ENCODE peak calls at places on chromosomes 1 and 21, in five cellular contexts. One of them, this sample, is unnamed.

GRCh38 chr1:218480137-218480536 is 135.0 kb downstream of the TGFB2 start:
- DNase-seq in transverse colon: no peak
- DNase-seq in upper lobe of left lung: no peak
- DNase-seq in fibroblast of lung: peak
- DNase-seq in stimulated activated CD8-positive, alpha-beta memory T cell treated with anti-CD3 and anti-CD28 coated beads, Interleukin-4, amount 100 ng/mL, for 4 hours: no peak
- DNase-seq in this sample: peak

GRCh38 chr1:119314001-119314796 is 54.4 kb upstream of the HAO2 start:
- DNase-seq in fibroblast of lung: no peak
- DNase-seq in transverse colon: no peak
- DNase-seq in stimulated activated CD8-positive, alpha-beta memory T cell treated with anti-CD3 and anti-CD28 coated beads, Interleukin-4, amount 100 ng/mL, for 4 hours: no peak
- DNase-seq in upper lobe of left lung: no peak
- DNase-seq in this sample: no peak

GRCh38 chr21:44709426-44710293 is 1.7 kb downstream of the TSPEAR start:
- DNase-seq in transverse colon: no peak
- DNase-seq in upper lobe of left lung: peak
- DNase-seq in stimulated activated CD8-positive, alpha-beta memory T cell treated with anti-CD3 and anti-CD28 coated beads, Interleukin-4, amount 100 ng/mL, for 4 hours: no peak
- DNase-seq in fibroblast of lung: peak
- DNase-seq in this sample: no peak

GRCh38 chr21:39377444-39378050 is 28.7 kb upstream of the HMGN1 start:
- DNase-seq in fibroblast of lung: peak
- DNase-seq in upper lobe of left lung: no peak
- DNase-seq in transverse colon: no peak
- DNase-seq in stimulated activated CD8-positive, alpha-beta memory T cell treated with anti-CD3 and anti-CD28 coated beads, Interleukin-4, amount 100 ng/mL, for 4 hours: no peak
- DNase-seq in this sample: no peak

GRCh38 chr1:11132571-11133293 is 33.1 kb upstream of the EXOSC10 start:
- DNase-seq in fibroblast of lung: no peak
- DNase-seq in stimulated activated CD8-positive, alpha-beta memory T cell treated with anti-CD3 and anti-CD28 coated beads, Interleukin-4, amount 100 ng/mL, for 4 hours: no peak
- DNase-seq in transverse colon: no peak
- DNase-seq in upper lobe of left lung: peak
- DNase-seq in this sample: no peak

GRCh38 chr1:24096009-24096736 is 15.8 kb downstream of the MYOM3 start:
- DNase-seq in fibroblast of lung: no peak
- DNase-seq in upper lobe of left lung: no peak
- DNase-seq in transverse colon: no peak
- DNase-seq in stimulated activated CD8-positive, alpha-beta memory T cell treated with anti-CD3 and anti-CD28 coated beads, Interleukin-4, amount 100 ng/mL, for 4 hours: no peak
- DNase-seq in this sample: no peak

GRCh38 chr1:206010101-206010500 is 6.9 kb upstream of the RAB7B start:
- DNase-seq in upper lobe of left lung: no peak
- DNase-seq in transverse colon: no peak
- DNase-seq in stimulated activated CD8-positive, alpha-beta memory T cell treated with anti-CD3 and anti-CD28 coated beads, Interleukin-4, amount 100 ng/mL, for 4 hours: no peak
- DNase-seq in fibroblast of lung: no peak
- DNase-seq in this sample: no peak

GRCh38 chr1:236117710-236118109 is 24.6 kb upstream of the GPR137B start:
- DNase-seq in fibroblast of lung: no peak
- DNase-seq in upper lobe of left lung: no peak
- DNase-seq in transverse colon: no peak
- DNase-seq in stimulated activated CD8-positive, alpha-beta memory T cell treated with anti-CD3 and anti-CD28 coated beads, Interleukin-4, amount 100 ng/mL, for 4 hours: no peak
- DNase-seq in this sample: no peak

GRCh38 chr1:41622859-41623732 is 138.6 kb upstream of the EDN2 start:
- DNase-seq in fibroblast of lung: peak
- DNase-seq in transverse colon: no peak
- DNase-seq in upper lobe of left lung: no peak
- DNase-seq in stimulated activated CD8-positive, alpha-beta memory T cell treated with anti-CD3 and anti-CD28 coated beads, Interleukin-4, amount 100 ng/mL, for 4 hours: no peak
- DNase-seq in this sample: peak

GRCh38 chr1:41576620-41577019 is 92.1 kb upstream of the EDN2 start:
- DNase-seq in fibroblast of lung: peak
- DNase-seq in upper lobe of left lung: no peak
- DNase-seq in transverse colon: no peak
- DNase-seq in stimulated activated CD8-positive, alpha-beta memory T cell treated with anti-CD3 and anti-CD28 coated beads, Interleukin-4, amount 100 ng/mL, for 4 hours: no peak
- DNase-seq in this sample: no peak

This sample was measured in hepatic stellate cell.